ENCODE peak calls at places on chromosomes 4 and X, in nine cellular contexts. One of them, this sample, is unnamed.

GRCh38 chrX:71652405-71652804 is 14.9 kb upstream of the LOC101059915 start:
- DNase-seq in cardiac muscle cell: peak; percentile 65
- DNase-seq in testis: peak; percentile 59
- DNase-seq in PC-3: peak; percentile 72
- DNase-seq in GM13976: peak; percentile 44
- DNase-seq in RWPE1: peak; percentile 13
- DNase-seq in heart left ventricle: no peak
- DNase-seq in tibial nerve: no peak
- DNase-seq in esophagus muscularis mucosa: no peak
- DNase-seq in this sample: peak; percentile 56

GRCh38 chr4:83618431-83618830 is 82.5 kb downstream of the GPAT3 start:
- DNase-seq in cardiac muscle cell: peak; percentile 55
- DNase-seq in testis: no peak
- DNase-seq in PC-3: peak; percentile 75
- DNase-seq in GM13976: no peak
- DNase-seq in RWPE1: peak; percentile 81
- DNase-seq in heart left ventricle: no peak
- DNase-seq in tibial nerve: no peak
- DNase-seq in esophagus muscularis mucosa: no peak
- DNase-seq in this sample: peak; percentile 58

GRCh38 chr4:98516042-98516440 is 142.4 kb downstream of the TSPAN5 start:
- DNase-seq in cardiac muscle cell: peak; percentile 84
- DNase-seq in testis: no peak
- DNase-seq in PC-3: peak; percentile 64
- DNase-seq in GM13976: no peak
- DNase-seq in RWPE1: peak; percentile 77
- DNase-seq in heart left ventricle: no peak
- DNase-seq in tibial nerve: no peak
- DNase-seq in esophagus muscularis mucosa: no peak
- DNase-seq in this sample: peak; percentile 82

GRCh38 chr4:130090427-130090826 is 994.5 kb downstream of the C4orf33 start:
- DNase-seq in cardiac muscle cell: no peak
- DNase-seq in testis: no peak
- DNase-seq in PC-3: no peak
- DNase-seq in GM13976: no peak
- DNase-seq in RWPE1: no peak
- DNase-seq in heart left ventricle: peak; percentile 28
- DNase-seq in tibial nerve: no peak
- DNase-seq in esophagus muscularis mucosa: no peak
- DNase-seq in this sample: no peak

GRCh38 chr4:94947681-94948108 is 189.9 kb downstream of the BMPR1B start:
- DNase-seq in cardiac muscle cell: no peak
- DNase-seq in testis: no peak
- DNase-seq in PC-3: peak; percentile 10
- DNase-seq in GM13976: no peak
- DNase-seq in RWPE1: peak; percentile 25
- DNase-seq in heart left ventricle: no peak
- DNase-seq in tibial nerve: no peak
- DNase-seq in esophagus muscularis mucosa: no peak
- DNase-seq in this sample: no peak

GRCh38 chr4:173642509-173642908 is 112.5 kb upstream of the HAND2 start:
- DNase-seq in cardiac muscle cell: no peak
- DNase-seq in testis: no peak
- DNase-seq in PC-3: no peak
- DNase-seq in GM13976: no peak
- DNase-seq in RWPE1: no peak
- DNase-seq in heart left ventricle: no peak
- DNase-seq in tibial nerve: no peak
- DNase-seq in esophagus muscularis mucosa: no peak
- DNase-seq in this sample: no peak

GRCh38 chr4:117324851-117325491 is 239.6 kb upstream of the TRAM1L1 start:
- DNase-seq in cardiac muscle cell: peak; percentile 10
- DNase-seq in testis: no peak
- DNase-seq in PC-3: peak; percentile 93
- DNase-seq in GM13976: no peak
- DNase-seq in RWPE1: no peak
- DNase-seq in heart left ventricle: no peak
- DNase-seq in tibial nerve: no peak
- DNase-seq in esophagus muscularis mucosa: no peak
- DNase-seq in this sample: peak; percentile 26

GRCh38 chr4:166140951-166141350 is 267.9 kb downstream of the TLL1 start:
- DNase-seq in cardiac muscle cell: no peak
- DNase-seq in testis: no peak
- DNase-seq in PC-3: no peak
- DNase-seq in GM13976: no peak
- DNase-seq in RWPE1: no peak
- DNase-seq in heart left ventricle: no peak
- DNase-seq in tibial nerve: no peak
- DNase-seq in esophagus muscularis mucosa: no peak
- DNase-seq in this sample: no peak

GRCh38 chrX:38986586-38986985 is 185.3 kb downstream of the MID1IP1 start:
- DNase-seq in cardiac muscle cell: no peak
- DNase-seq in testis: no peak
- DNase-seq in PC-3: no peak
- DNase-seq in GM13976: no peak
- DNase-seq in RWPE1: no peak
- DNase-seq in heart left ventricle: no peak
- DNase-seq in tibial nerve: no peak
- DNase-seq in esophagus muscularis mucosa: no peak
- DNase-seq in this sample: no peak

GRCh38 chrX:38982843-38983242 is 181.6 kb downstream of the MID1IP1 start:
- DNase-seq in cardiac muscle cell: no peak
- DNase-seq in testis: no peak
- DNase-seq in PC-3: no peak
- DNase-seq in GM13976: no peak
- DNase-seq in RWPE1: no peak
- DNase-seq in heart left ventricle: no peak
- DNase-seq in tibial nerve: no peak
- DNase-seq in esophagus muscularis mucosa: no peak
- DNase-seq in this sample: no peak

GRCh38 chrX:38985945-38986344 is 184.7 kb downstream of the MID1IP1 start:
- DNase-seq in cardiac muscle cell: no peak
- DNase-seq in testis: no peak
- DNase-seq in PC-3: no peak
- DNase-seq in GM13976: no peak
- DNase-seq in RWPE1: no peak
- DNase-seq in heart left ventricle: no peak
- DNase-seq in tibial nerve: no peak
- DNase-seq in esophagus muscularis mucosa: no peak
- DNase-seq in this sample: no peak

GRCh38 chrX:38985375-38985774 is 184.1 kb downstream of the MID1IP1 start:
- DNase-seq in cardiac muscle cell: peak; percentile 41
- DNase-seq in testis: no peak
- DNase-seq in PC-3: peak; percentile 58
- DNase-seq in GM13976: peak; percentile 50
- DNase-seq in RWPE1: peak; percentile 26
- DNase-seq in heart left ventricle: no peak
- DNase-seq in tibial nerve: no peak
- DNase-seq in esophagus muscularis mucosa: no peak
- DNase-seq in this sample: peak; percentile 18

DNA sequence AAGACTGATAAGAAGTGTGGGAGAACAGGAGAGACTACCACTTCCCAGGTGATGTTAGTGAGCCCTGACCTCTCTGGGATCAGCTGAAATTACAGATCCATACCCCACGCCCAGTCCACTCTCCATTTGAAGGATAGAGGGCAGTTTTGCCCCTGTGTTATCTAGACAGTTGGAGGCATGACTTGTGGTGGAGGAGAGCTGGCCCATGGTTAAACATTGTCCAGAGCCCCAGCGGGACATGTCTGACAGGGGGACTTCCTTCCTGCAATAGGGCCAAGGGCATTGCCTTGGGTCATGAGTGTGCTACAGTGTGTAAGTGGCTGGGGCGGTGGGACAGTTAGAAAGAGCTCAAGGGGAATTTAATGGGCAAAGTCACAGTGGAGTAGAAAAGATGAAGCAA is 181.1 kb downstream of the MID1IP1 start:
- DNase-seq in cardiac muscle cell: no peak
- DNase-seq in testis: no peak
- DNase-seq in PC-3: no peak
- DNase-seq in GM13976: no peak
- DNase-seq in RWPE1: no peak
- DNase-seq in heart left ventricle: no peak
- DNase-seq in tibial nerve: no peak
- DNase-seq in esophagus muscularis mucosa: no peak
- DNase-seq in this sample: no peak
- TF ChIP-seq CTCF in cardiac muscle cell: no peak
- TF ChIP-seq CTCF in testis: no peak
- TF ChIP-seq CTCF in PC-3: no peak
- TF ChIP-seq CTCF in GM13976: no peak
- TF ChIP-seq CTCF in RWPE1: no peak
- TF ChIP-seq CTCF in heart left ventricle: no peak
- TF ChIP-seq CTCF in tibial nerve: no peak
- TF ChIP-seq CTCF in esophagus muscularis mucosa: no peak
- TF ChIP-seq CTCF in this sample: no peak

GRCh38 chrX:55206152-55206941 is 13.8 kb upstream of the PAGE5 start:
- DNase-seq in cardiac muscle cell: no peak
- DNase-seq in testis: no peak
- DNase-seq in PC-3: peak; percentile 4
- DNase-seq in GM13976: no peak
- DNase-seq in RWPE1: no peak
- DNase-seq in heart left ventricle: no peak
- DNase-seq in tibial nerve: no peak
- DNase-seq in esophagus muscularis mucosa: no peak
- DNase-seq in this sample: no peak

DNA sequence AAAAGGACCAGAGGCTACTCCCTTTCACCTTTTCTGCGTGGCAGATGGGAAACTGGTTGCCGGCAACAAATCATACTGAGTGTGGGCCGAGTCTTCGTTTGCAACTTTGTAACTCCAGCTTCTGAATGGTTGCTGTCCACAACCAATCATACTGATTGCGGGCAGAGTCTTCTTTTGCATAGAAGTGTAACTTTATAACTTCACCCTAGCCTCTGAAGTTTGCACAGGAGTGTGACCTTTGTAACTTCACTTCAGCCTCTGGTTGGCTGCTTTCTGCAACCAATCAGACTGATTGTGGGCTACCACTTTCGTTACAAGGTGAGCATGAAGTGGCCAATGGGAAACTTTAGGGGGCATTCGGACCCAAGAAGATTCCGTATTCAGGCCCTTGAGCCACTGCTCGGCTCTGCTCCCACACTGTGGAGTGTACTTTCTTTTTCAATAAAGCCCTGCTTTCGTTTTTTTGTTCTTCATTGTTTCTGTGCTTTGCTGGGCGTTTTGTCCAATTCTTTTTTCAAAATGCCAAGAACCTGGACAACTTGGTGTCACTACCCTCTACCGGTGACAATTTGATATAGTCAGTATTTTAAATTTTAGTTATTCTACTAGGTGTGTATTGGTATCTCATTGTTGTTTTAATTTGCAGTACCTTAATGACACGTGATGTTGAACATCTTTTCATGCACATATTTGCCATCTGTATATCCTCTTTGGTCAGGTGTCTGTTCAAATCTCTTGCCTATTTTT is 9.0 kb upstream of the PAGE5 start:
- DNase-seq in cardiac muscle cell: no peak
- DNase-seq in testis: peak; percentile 64
- DNase-seq in PC-3: peak; percentile 20
- DNase-seq in GM13976: no peak
- DNase-seq in RWPE1: no peak
- DNase-seq in heart left ventricle: no peak
- DNase-seq in tibial nerve: no peak
- DNase-seq in esophagus muscularis mucosa: no peak
- DNase-seq in this sample: no peak
- TF ChIP-seq CTCF in cardiac muscle cell: no peak
- TF ChIP-seq CTCF in testis: no peak
- TF ChIP-seq CTCF in PC-3: no peak
- TF ChIP-seq CTCF in GM13976: no peak
- TF ChIP-seq CTCF in RWPE1: no peak
- TF ChIP-seq CTCF in heart left ventricle: no peak
- TF ChIP-seq CTCF in tibial nerve: no peak
- TF ChIP-seq CTCF in esophagus muscularis mucosa: no peak
- TF ChIP-seq CTCF in this sample: no peak

GRCh38 chr4:24741915-24742314 is 53.5 kb upstream of the SOD3 start:
- DNase-seq in cardiac muscle cell: no peak
- DNase-seq in testis: no peak
- DNase-seq in PC-3: no peak
- DNase-seq in GM13976: no peak
- DNase-seq in RWPE1: no peak
- DNase-seq in heart left ventricle: no peak
- DNase-seq in tibial nerve: no peak
- DNase-seq in esophagus muscularis mucosa: no peak
- DNase-seq in this sample: no peak

GRCh38 chr4:24730256-24731001 is 64.9 kb upstream of the SOD3 start:
- DNase-seq in cardiac muscle cell: peak; percentile 76
- DNase-seq in testis: no peak
- DNase-seq in PC-3: no peak
- DNase-seq in GM13976: no peak
- DNase-seq in RWPE1: no peak
- DNase-seq in heart left ventricle: peak; percentile 83
- DNase-seq in tibial nerve: peak; percentile 26
- DNase-seq in esophagus muscularis mucosa: no peak
- DNase-seq in this sample: no peak

GRCh38 chr4:24734511-24734910 is 60.9 kb upstream of the SOD3 start:
- DNase-seq in cardiac muscle cell: peak; percentile 27
- DNase-seq in testis: no peak
- DNase-seq in PC-3: no peak
- DNase-seq in GM13976: no peak
- DNase-seq in RWPE1: no peak
- DNase-seq in heart left ventricle: no peak
- DNase-seq in tibial nerve: no peak
- DNase-seq in esophagus muscularis mucosa: no peak
- DNase-seq in this sample: no peak

GRCh38 chr4:24731448-24731847 is 63.9 kb upstream of the SOD3 start:
- DNase-seq in cardiac muscle cell: no peak
- DNase-seq in testis: no peak
- DNase-seq in PC-3: no peak
- DNase-seq in GM13976: no peak
- DNase-seq in RWPE1: no peak
- DNase-seq in heart left ventricle: no peak
- DNase-seq in tibial nerve: no peak
- DNase-seq in esophagus muscularis mucosa: no peak
- DNase-seq in this sample: no peak

GRCh38 chr4:24736066-24736465 is 59.3 kb upstream of the SOD3 start:
- DNase-seq in cardiac muscle cell: peak; percentile 64
- DNase-seq in testis: no peak
- DNase-seq in PC-3: peak; percentile 26
- DNase-seq in GM13976: no peak
- DNase-seq in RWPE1: no peak
- DNase-seq in heart left ventricle: no peak
- DNase-seq in tibial nerve: no peak
- DNase-seq in esophagus muscularis mucosa: no peak
- DNase-seq in this sample: peak; percentile 56
- TF ChIP-seq CTCF in cardiac muscle cell: peak; percentile 55
- TF ChIP-seq CTCF in testis: no peak
- TF ChIP-seq CTCF in PC-3: peak; percentile 54
- TF ChIP-seq CTCF in GM13976: no peak
- TF ChIP-seq CTCF in RWPE1: no peak
- TF ChIP-seq CTCF in heart left ventricle: peak; percentile 41
- TF ChIP-seq CTCF in tibial nerve: no peak
- TF ChIP-seq CTCF in esophagus muscularis mucosa: no peak
- TF ChIP-seq CTCF in this sample: peak; percentile 58

GRCh38 chrX:79415056-79415455 is 47.9 kb upstream of the ITM2A start:
- DNase-seq in cardiac muscle cell: no peak
- DNase-seq in testis: no peak
- DNase-seq in PC-3: no peak
- DNase-seq in GM13976: no peak
- DNase-seq in RWPE1: no peak
- DNase-seq in heart left ventricle: no peak
- DNase-seq in tibial nerve: no peak
- DNase-seq in esophagus muscularis mucosa: no peak
- DNase-seq in this sample: no peak

GRCh38 chrX:79409657-79410056 is 42.5 kb upstream of the ITM2A start:
- DNase-seq in cardiac muscle cell: no peak
- DNase-seq in testis: no peak
- DNase-seq in PC-3: peak; percentile 34
- DNase-seq in GM13976: no peak
- DNase-seq in RWPE1: no peak
- DNase-seq in heart left ventricle: no peak
- DNase-seq in tibial nerve: no peak
- DNase-seq in esophagus muscularis mucosa: no peak
- DNase-seq in this sample: no peak

GRCh38 chrX:79408623-79409322 is 41.6 kb upstream of the ITM2A start:
- DNase-seq in cardiac muscle cell: no peak
- DNase-seq in testis: no peak
- DNase-seq in PC-3: no peak
- DNase-seq in GM13976: no peak
- DNase-seq in RWPE1: no peak
- DNase-seq in heart left ventricle: no peak
- DNase-seq in tibial nerve: no peak
- DNase-seq in esophagus muscularis mucosa: no peak
- DNase-seq in this sample: no peak

GRCh38 chrX:79413963-79414362 is 46.8 kb upstream of the ITM2A start:
- DNase-seq in cardiac muscle cell: no peak
- DNase-seq in testis: no peak
- DNase-seq in PC-3: no peak
- DNase-seq in GM13976: no peak
- DNase-seq in RWPE1: no peak
- DNase-seq in heart left ventricle: no peak
- DNase-seq in tibial nerve: no peak
- DNase-seq in esophagus muscularis mucosa: no peak
- DNase-seq in this sample: no peak

GRCh38 chrX:79413009-79413408 is 45.9 kb upstream of the ITM2A start:
- DNase-seq in cardiac muscle cell: peak; percentile 36
- DNase-seq in testis: no peak
- DNase-seq in PC-3: peak; percentile 39
- DNase-seq in GM13976: peak; percentile 15
- DNase-seq in RWPE1: no peak
- DNase-seq in heart left ventricle: no peak
- DNase-seq in tibial nerve: no peak
- DNase-seq in esophagus muscularis mucosa: no peak
- DNase-seq in this sample: peak; percentile 31
- TF ChIP-seq CTCF in cardiac muscle cell: peak; percentile 41
- TF ChIP-seq CTCF in testis: no peak
- TF ChIP-seq CTCF in PC-3: peak; percentile 62
- TF ChIP-seq CTCF in GM13976: peak; percentile 16
- TF ChIP-seq CTCF in RWPE1: no peak
- TF ChIP-seq CTCF in heart left ventricle: peak; percentile 55
- TF ChIP-seq CTCF in tibial nerve: no peak
- TF ChIP-seq CTCF in esophagus muscularis mucosa: peak; percentile 35
- TF ChIP-seq CTCF in this sample: peak; percentile 36

This sample was measured in MCF 10A.